ENCODE peak calls at places on chromosome 7, in nine cellular contexts. B is RPMI7951; V is bronchial epithelial cell; M is EH; N is GM12891; G is DMS79 treated with DMSO at 0.1 percent for 48 hours; R is stimulated activated CD8-positive, alpha-beta memory T cell treated with anti-CD3 and anti-CD28 coated beads, Interleukin-12 subunit alpha, Interleukin-12 subunit beta, amount 100 ng/mL, for 4 hours; X is fibroblast of mammary gland; S is Kasumi-1. J is an unnamed sample.

GRCh38 chr7:51459809-51460208 is 143.2 kb upstream of the COBL start:
- DNase-seq in B (no peak), V (no peak), M (no peak), N (no peak), G (no peak), R (no peak), X (no peak), S (no peak), J (no peak)

GRCh38 chr7:16268821-16269768 is 152.2 kb downstream of the CRPPA start:
- DNase-seq in B (peak; percentile 94), V (peak; percentile 79), M (peak; percentile 56), N (no peak), G (no peak), R (no peak), X (peak; percentile 76), S (no peak), J (no peak)

GRCh38 chr7:70696139-70696782 is 435.7 kb upstream of the GALNT17 start:
- DNase-seq in B (no peak), V (peak; percentile 73), M (peak; percentile 43), N (no peak), G (peak; percentile 37), R (no peak), X (peak; percentile 61), S (no peak), J (no peak)

GRCh38 chr7:20229652-20230500 is 12.7 kb upstream of the MACC1 start:
- DNase-seq in B (peak; percentile 98), V (peak; percentile 75), M (peak; percentile 35), N (no peak), G (no peak), R (no peak), X (peak; percentile 90), S (no peak), J (no peak)

GRCh38 chr7:53811555-53812079 is 730.6 kb upstream of the VSTM2A start:
- DNase-seq in B (peak; percentile 83), V (no peak), M (no peak), N (no peak), G (no peak), R (no peak), X (no peak), S (no peak), J (no peak)

GRCh38 chr7:73937014-73937413 is 76.1 kb downstream of the TMEM270 start:
- DNase-seq in B (no peak), V (no peak), M (peak; percentile 24), N (no peak), G (no peak), R (no peak), X (peak; percentile 30), S (no peak), J (no peak)

GRCh38 chr7:24826662-24827020 is 69.4 kb upstream of the GSDME start:
- DNase-seq in B (peak; percentile 70), V (peak; percentile 50), M (peak; percentile 38), N (no peak), G (no peak), R (no peak), X (peak; percentile 32), S (no peak), J (no peak)

GRCh38 chr7:36305226-36305625 is 84.4 kb upstream of the ANLN start:
- DNase-seq in B (no peak), V (no peak), M (no peak), N (no peak), G (no peak), R (no peak), X (no peak), S (no peak), J (no peak)

GRCh38 chr7:77985974-77986339 is 187.4 kb downstream of the PHTF2 start:
- DNase-seq in B (no peak), V (no peak), M (no peak), N (no peak), G (no peak), R (no peak), X (peak; percentile 2), S (no peak), J (no peak)

GRCh38 chr7:22356855-22357310 is at the start of gene RAPGEF5:
- DNase-seq in B (peak; percentile 32), V (peak; percentile 49), M (peak; percentile 3), N (peak; percentile 67), G (no peak), R (no peak), X (no peak), S (no peak), J (no peak)

GRCh38 chr7:45203947-45204445 is 46.4 kb downstream of the RAMP3 start:
- DNase-seq in B (peak; percentile 65), V (peak; percentile 16), M (peak; percentile 53), N (no peak), G (peak; percentile 70), R (no peak), X (peak; percentile 78), S (no peak), J (no peak)

GRCh38 chr7:50446542-50446960 is 3.6 kb downstream of the FIGNL1 start:
- DNase-seq in B (peak; percentile 96), V (peak; percentile 99), M (peak; percentile 41), N (no peak), G (no peak), R (no peak), X (peak; percentile 92), S (no peak), J (no peak)

GRCh38 chr7:7329321-7329720 is 147.0 kb downstream of the C1GALT1 start:
- DNase-seq in B (no peak), V (peak; percentile 76), M (no peak), N (no peak), G (no peak), R (no peak), X (no peak), S (no peak), J (no peak)

GRCh38 chr7:28986723-28987122 is 28.6 kb upstream of the TRIL start:
- DNase-seq in B (peak; percentile 42), V (peak; percentile 72), M (peak; percentile 82), N (no peak), G (no peak), R (no peak), X (peak; percentile 94), S (no peak), J (no peak)

GRCh38 chr7:12715372-12716133 is 28.1 kb downstream of the ARL4A start:
- DNase-seq in B (peak; percentile 95), V (peak; percentile 93), M (peak; percentile 83), N (no peak), G (peak; percentile 42), R (peak; percentile 1), X (peak; percentile 100), S (peak; percentile 83), J (peak; percentile 20)

GRCh38 chr7:115297651-115298050 is 375.8 kb downstream of the MDFIC start:
- DNase-seq in B (no peak), V (peak; percentile 95), M (peak; percentile 71), N (no peak), G (no peak), R (no peak), X (peak; percentile 65), S (no peak), J (no peak)

GRCh38 chr7:98252655-98253054 is 623 bp upstream of the TECPR1 start:
- DNase-seq in B (peak; percentile 3), V (no peak), M (peak; percentile 15), N (no peak), G (no peak), R (no peak), X (peak; percentile 7), S (no peak), J (no peak)

GRCh38 chr7:118220583-118220982 is 3.9 kb upstream of the ANKRD7 start:
- DNase-seq in B (no peak), V (no peak), M (no peak), N (no peak), G (no peak), R (no peak), X (no peak), S (no peak), J (no peak)

GRCh38 chr7:80463272-80463920 is 48.5 kb downstream of the GNAT3 start:
- DNase-seq in B (no peak), V (peak; percentile 59), M (peak; percentile 57), N (no peak), G (no peak), R (no peak), X (peak; percentile 24), S (no peak), J (no peak)

GRCh38 chr7:157061979-157062378 is 51.5 kb upstream of the MNX1 start:
- DNase-seq in B (no peak), V (no peak), M (no peak), N (no peak), G (no peak), R (no peak), X (no peak), S (no peak), J (no peak)

GRCh38 chr7:6057316-6058128 is 26.3 kb downstream of the ANKRD61 start:
- DNase-seq in B (no peak), V (no peak), M (peak; percentile 19), N (no peak), G (no peak), R (no peak), X (no peak), S (no peak), J (no peak)

J was measured in ovary.